ENCODE peak calls at places on chromosomes 1 and 21, in five cellular contexts. One of them, this sample, is unnamed.

GRCh38 chr1:233884461-233885151 is 19.9 kb upstream of the SLC35F3 start:
- DNase-seq in heart right ventricle: no peak
- DNase-seq in PC-9: no peak
- DNase-seq in esophagus muscularis mucosa: no peak
- DNase-seq in left ventricle myocardium inferior: no peak
- DNase-seq in this sample: no peak

GRCh38 chr1:172682812-172683211 is 23.9 kb downstream of the FASLG start:
- DNase-seq in PC-9: no peak
- DNase-seq in heart right ventricle: no peak
- DNase-seq in left ventricle myocardium inferior: no peak
- DNase-seq in esophagus muscularis mucosa: no peak
- DNase-seq in this sample: no peak

GRCh38 chr1:202162418-202163280 is 2.2 kb upstream of the PTPN7 start:
- DNase-seq in left ventricle myocardium inferior: no peak
- DNase-seq in PC-9: no peak
- DNase-seq in esophagus muscularis mucosa: no peak
- DNase-seq in heart right ventricle: no peak
- DNase-seq in this sample: peak

GRCh38 chr1:173669491-173669941 is at the start of gene ANKRD45:
- DNase-seq in PC-9: no peak
- DNase-seq in esophagus muscularis mucosa: no peak
- DNase-seq in left ventricle myocardium inferior: peak
- DNase-seq in heart right ventricle: peak
- DNase-seq in this sample: no peak

GRCh38 chr1:100344774-100345173 is 7.5 kb upstream of the CDC14A start:
- DNase-seq in left ventricle myocardium inferior: no peak
- DNase-seq in PC-9: no peak
- DNase-seq in esophagus muscularis mucosa: no peak
- DNase-seq in heart right ventricle: no peak
- DNase-seq in this sample: no peak

GRCh38 chr1:171661076-171661650 is 8.7 kb upstream of the MYOC start:
- DNase-seq in esophagus muscularis mucosa: no peak
- DNase-seq in heart right ventricle: no peak
- DNase-seq in left ventricle myocardium inferior: no peak
- DNase-seq in PC-9: no peak
- DNase-seq in this sample: no peak

GRCh38 chr1:155729031-155729898 is 40.4 kb downstream of the DAP3 start:
- DNase-seq in heart right ventricle: peak
- DNase-seq in esophagus muscularis mucosa: no peak
- DNase-seq in PC-9: peak
- DNase-seq in left ventricle myocardium inferior: no peak
- DNase-seq in this sample: peak

GRCh38 chr1:205365945-205366463 is 9.3 kb upstream of the KLHDC8A start:
- DNase-seq in esophagus muscularis mucosa: no peak
- DNase-seq in left ventricle myocardium inferior: no peak
- DNase-seq in PC-9: no peak
- DNase-seq in heart right ventricle: no peak
- DNase-seq in this sample: peak

GRCh38 chr1:226954337-226954736 is 14.2 kb downstream of the COQ8A start:
- DNase-seq in left ventricle myocardium inferior: no peak
- DNase-seq in PC-9: no peak
- DNase-seq in esophagus muscularis mucosa: no peak
- DNase-seq in heart right ventricle: no peak
- DNase-seq in this sample: no peak

GRCh38 chr21:25457411-25457810 is 149.9 kb downstream of the MRPL39 start:
- DNase-seq in left ventricle myocardium inferior: no peak
- DNase-seq in heart right ventricle: no peak
- DNase-seq in PC-9: no peak
- DNase-seq in esophagus muscularis mucosa: no peak
- DNase-seq in this sample: peak

GRCh38 chr1:228003461-228004330 is 3.1 kb upstream of the WNT3A start:
- DNase-seq in PC-9: no peak
- DNase-seq in esophagus muscularis mucosa: no peak
- DNase-seq in left ventricle myocardium inferior: no peak
- DNase-seq in heart right ventricle: no peak
- DNase-seq in this sample: no peak

GRCh38 chr1:228279722-228280105 is 71.9 kb downstream of the OBSCN start:
- DNase-seq in PC-9: no peak
- DNase-seq in heart right ventricle: no peak
- DNase-seq in left ventricle myocardium inferior: no peak
- DNase-seq in esophagus muscularis mucosa: no peak
- DNase-seq in this sample: no peak

DNA sequence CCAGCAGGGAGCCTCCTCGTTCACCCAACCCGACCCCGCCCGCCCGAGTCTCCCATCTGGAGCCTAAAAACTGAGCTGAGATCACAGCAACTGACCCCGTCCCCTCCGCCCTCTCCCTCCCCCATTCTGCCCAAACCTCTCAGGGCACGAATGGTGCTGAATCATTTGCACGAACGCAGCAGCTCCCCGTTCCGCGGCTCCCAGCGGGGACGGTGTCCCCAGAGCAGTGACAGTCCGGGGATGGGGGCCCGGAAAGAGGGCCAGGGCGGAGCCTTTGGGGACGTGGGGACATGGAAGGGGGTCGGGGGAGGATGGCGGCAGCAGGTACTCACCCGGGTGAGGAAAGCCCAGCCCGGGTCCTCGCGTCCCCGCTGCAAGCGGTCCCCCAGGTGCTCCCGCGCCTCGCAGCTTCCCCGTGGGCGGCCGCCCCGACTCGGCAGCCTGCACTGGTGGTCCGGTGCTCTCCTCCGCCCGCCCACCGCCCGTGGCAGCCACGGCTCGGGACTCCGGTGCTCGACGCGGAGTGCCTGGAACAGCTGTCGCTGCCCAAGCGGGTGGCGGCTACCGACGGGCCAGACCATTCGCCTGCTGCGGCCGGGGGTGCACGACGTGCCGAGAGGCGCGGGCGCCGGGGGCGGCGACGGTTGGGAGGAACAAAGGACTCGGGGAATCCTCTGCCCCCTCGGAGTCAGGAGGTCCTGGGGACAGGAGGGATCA is at the start of gene TTLL7:
- DNase-seq in PC-9: peak
- DNase-seq in left ventricle myocardium inferior: peak
- DNase-seq in heart right ventricle: peak
- DNase-seq in esophagus muscularis mucosa: peak
- DNase-seq in this sample: peak
- H3K27ac ChIP-seq in PC-9: peak
- H3K27ac ChIP-seq in left ventricle myocardium inferior: peak
- H3K27ac ChIP-seq in heart right ventricle: peak
- H3K27ac ChIP-seq in esophagus muscularis mucosa: peak
- H3K27ac ChIP-seq in this sample: no peak

GRCh38 chr1:213279410-213279809 is 228.4 kb downstream of the RPS6KC1 start:
- DNase-seq in esophagus muscularis mucosa: no peak
- DNase-seq in heart right ventricle: no peak
- DNase-seq in left ventricle myocardium inferior: no peak
- DNase-seq in PC-9: no peak
- DNase-seq in this sample: no peak

GRCh38 chr1:213284626-213285025 is 233.6 kb downstream of the RPS6KC1 start:
- DNase-seq in PC-9: no peak
- DNase-seq in heart right ventricle: no peak
- DNase-seq in left ventricle myocardium inferior: no peak
- DNase-seq in esophagus muscularis mucosa: no peak
- DNase-seq in this sample: no peak

GRCh38 chr1:213286235-213286634 is 235.2 kb downstream of the RPS6KC1 start:
- DNase-seq in esophagus muscularis mucosa: no peak
- DNase-seq in PC-9: no peak
- DNase-seq in left ventricle myocardium inferior: no peak
- DNase-seq in heart right ventricle: no peak
- DNase-seq in this sample: no peak

GRCh38 chr1:213277036-213277435 is 226.0 kb downstream of the RPS6KC1 start:
- DNase-seq in heart right ventricle: no peak
- DNase-seq in left ventricle myocardium inferior: no peak
- DNase-seq in PC-9: no peak
- DNase-seq in esophagus muscularis mucosa: no peak
- DNase-seq in this sample: no peak

DNA sequence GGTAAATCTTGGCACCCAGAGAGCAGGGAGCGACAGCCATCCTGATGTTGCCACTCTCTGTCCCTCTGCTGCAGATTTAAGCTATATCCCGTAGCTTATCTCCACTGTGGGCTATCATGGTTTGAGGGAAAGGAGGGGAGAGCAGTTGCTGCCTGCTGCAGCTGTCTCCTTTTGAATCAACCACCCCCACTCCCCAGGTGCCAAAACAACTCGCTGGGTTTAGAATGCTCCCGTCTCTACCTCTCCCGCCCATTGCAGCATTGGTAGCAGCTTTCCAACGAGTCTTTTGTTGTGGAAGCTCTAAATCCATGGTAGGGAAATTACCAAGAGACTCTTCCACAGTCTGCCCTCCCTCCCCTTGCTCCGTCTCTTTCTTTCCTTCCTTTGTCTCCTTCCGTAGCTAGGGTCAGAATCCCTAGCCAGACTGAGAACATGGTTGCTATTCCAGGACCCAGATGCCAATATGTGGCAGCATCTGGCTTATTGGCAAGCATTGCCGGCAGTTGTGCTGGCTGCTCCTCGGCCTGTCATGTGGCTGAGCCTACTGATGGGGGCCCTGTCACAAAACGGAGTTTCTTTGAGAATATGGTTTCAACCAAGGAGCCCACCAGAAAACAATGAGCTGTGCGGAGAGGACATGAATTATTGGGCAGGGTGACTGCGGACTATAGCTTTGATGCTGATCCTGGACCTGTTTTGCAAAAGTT is 230.7 kb downstream of the RPS6KC1 start:
- DNase-seq in PC-9: no peak
- DNase-seq in esophagus muscularis mucosa: no peak
- DNase-seq in left ventricle myocardium inferior: no peak
- DNase-seq in heart right ventricle: no peak
- DNase-seq in this sample: no peak
- H3K4me3 ChIP-seq in PC-9: no peak
- H3K4me3 ChIP-seq in esophagus muscularis mucosa: no peak
- H3K4me3 ChIP-seq in left ventricle myocardium inferior: no peak
- H3K4me3 ChIP-seq in heart right ventricle: no peak
- H3K4me3 ChIP-seq in this sample: no peak

GRCh38 chr1:45084562-45084961 is 72.5 kb downstream of the UROD start:
- DNase-seq in esophagus muscularis mucosa: no peak
- DNase-seq in left ventricle myocardium inferior: no peak
- DNase-seq in heart right ventricle: no peak
- DNase-seq in PC-9: no peak
- DNase-seq in this sample: no peak

DNA sequence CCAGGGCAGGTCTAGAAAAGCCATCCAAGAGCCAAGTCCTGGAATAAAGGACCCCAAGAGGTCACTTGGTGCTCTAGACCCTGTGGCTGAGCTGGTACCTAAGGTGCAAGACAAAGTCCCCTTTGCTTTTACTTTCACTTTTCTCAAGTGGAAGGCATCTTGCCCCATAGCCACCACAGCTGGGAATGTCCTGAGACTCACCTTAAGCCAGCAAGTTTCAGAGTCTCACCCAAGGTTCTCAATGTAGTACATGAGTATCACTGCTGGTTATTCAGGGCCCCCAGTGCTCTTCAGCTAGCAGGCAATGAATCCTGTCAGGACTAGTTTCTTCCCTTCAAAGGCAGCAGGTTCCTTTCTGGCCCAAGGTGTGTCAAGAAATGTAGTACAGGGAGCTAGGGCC is 67.5 kb downstream of the UROD start:
- DNase-seq in heart right ventricle: no peak
- DNase-seq in esophagus muscularis mucosa: no peak
- DNase-seq in PC-9: no peak
- DNase-seq in left ventricle myocardium inferior: no peak
- DNase-seq in this sample: peak
- H3K27ac ChIP-seq in heart right ventricle: no peak
- H3K27ac ChIP-seq in esophagus muscularis mucosa: no peak
- H3K27ac ChIP-seq in PC-9: no peak
- H3K27ac ChIP-seq in left ventricle myocardium inferior: no peak
- H3K27ac ChIP-seq in this sample: no peak

GRCh38 chr21:37435120-37435519 is 68.5 kb downstream of the DYRK1A start:
- DNase-seq in left ventricle myocardium inferior: peak
- DNase-seq in heart right ventricle: peak
- DNase-seq in PC-9: no peak
- DNase-seq in esophagus muscularis mucosa: no peak
- DNase-seq in this sample: peak
- H3K4me3 ChIP-seq in left ventricle myocardium inferior: peak
- H3K4me3 ChIP-seq in heart right ventricle: no peak
- H3K4me3 ChIP-seq in PC-9: no peak
- H3K4me3 ChIP-seq in esophagus muscularis mucosa: no peak
- H3K4me3 ChIP-seq in this sample: no peak

GRCh38 chr21:28283652-28284490 is 708.8 kb downstream of the LTN1 start:
- DNase-seq in left ventricle myocardium inferior: no peak
- DNase-seq in heart right ventricle: peak
- DNase-seq in PC-9: peak
- DNase-seq in esophagus muscularis mucosa: no peak
- DNase-seq in this sample: peak

GRCh38 chr21:28277324-28277723 is 715.4 kb downstream of the LTN1 start:
- DNase-seq in PC-9: no peak
- DNase-seq in heart right ventricle: no peak
- DNase-seq in left ventricle myocardium inferior: no peak
- DNase-seq in esophagus muscularis mucosa: no peak
- DNase-seq in this sample: no peak

GRCh38 chr21:28280611-28281010 is 712.1 kb downstream of the LTN1 start:
- DNase-seq in PC-9: no peak
- DNase-seq in heart right ventricle: no peak
- DNase-seq in left ventricle myocardium inferior: no peak
- DNase-seq in esophagus muscularis mucosa: no peak
- DNase-seq in this sample: no peak
- H3K27ac ChIP-seq in PC-9: no peak
- H3K27ac ChIP-seq in heart right ventricle: no peak
- H3K27ac ChIP-seq in left ventricle myocardium inferior: no peak
- H3K27ac ChIP-seq in esophagus muscularis mucosa: no peak
- H3K27ac ChIP-seq in this sample: no peak